ENCODE peak calls at places on chromosomes 7 and 10, in nine cellular contexts. S is A549; N is AG09309; O is vagina; J is left ventricle myocardium inferior; I is CD8-positive, alpha-beta T cell; V is endothelial cell; G is psoas muscle; E is CD4-positive, alpha-beta T cell. Z is an unnamed sample.
A peak's percentile ranks its signal among the peaks of the same experiment; 100 is the strongest.

GRCh38 chr10:43863859-43864591 is 215.3 kb upstream of the ZNF32 start:
- DNase-seq in N (peak; percentile 61), J (peak; percentile 59), O (peak; percentile 91), E (no peak), S (peak; percentile 50), V (no peak), I (no peak), G (peak; percentile 47), Z (peak; percentile 13)

GRCh38 chr10:68566955-68567354 is 6.8 kb downstream of the TET1 start:
- DNase-seq in G (no peak), J (no peak), V (no peak), E (no peak), I (no peak), S (no peak), N (no peak), O (no peak), Z (no peak)

GRCh38 chr7:25726180-25726579 is 425.8 kb upstream of the NFE2L3 start:
- DNase-seq in O (no peak), G (no peak), J (no peak), N (no peak), I (no peak), E (no peak), S (no peak), V (no peak), Z (no peak)

GRCh38 chr10:89215511-89215910 is 8.4 kb upstream of the CH25H start:
- DNase-seq in N (no peak), S (no peak), I (no peak), V (no peak), E (no peak), O (no peak), G (no peak), J (no peak), Z (no peak)

GRCh38 chr7:129882531-129882930 is 70.2 kb downstream of the UBE2H start:
- DNase-seq in I (no peak), S (no peak), G (no peak), O (no peak), V (no peak), E (no peak), N (no peak), J (no peak), Z (no peak)

GRCh38 chr10:75654171-75654772 is 222.8 kb downstream of the LRMDA start:
- DNase-seq in O (no peak), S (no peak), V (no peak), J (no peak), I (no peak), N (no peak), G (no peak), E (no peak), Z (no peak)

GRCh38 chr10:15621116-15621515 is 98.6 kb downstream of the ITGA8 start:
- DNase-seq in V (no peak), I (no peak), N (no peak), E (no peak), G (no peak), O (no peak), J (no peak), S (no peak), Z (no peak)

GRCh38 chr7:46233585-46234329 is 312.7 kb upstream of the IGFBP3 start:
- DNase-seq in S (no peak), I (no peak), J (no peak), O (no peak), E (no peak), G (no peak), N (no peak), V (no peak), Z (no peak)

GRCh38 chr7:18902892-18903291 is 214.5 kb downstream of the TWIST1 start:
- DNase-seq in G (no peak), V (no peak), I (no peak), O (no peak), J (no peak), N (no peak), S (no peak), E (no peak), Z (no peak)

GRCh38 chr7:73740212-73740611 is 1.6 kb upstream of the ABHD11 start:
- DNase-seq in G (no peak), V (no peak), J (no peak), O (no peak), N (no peak), S (no peak), E (no peak), I (no peak), Z (no peak)

GRCh38 chr7:102122026-102122425 is 164.6 kb upstream of the SH2B2 start:
- DNase-seq in G (no peak), V (no peak), O (no peak), J (no peak), E (no peak), N (no peak), S (peak; percentile 62), I (no peak), Z (no peak)

GRCh38 chr10:12638103-12638502 is 288.8 kb downstream of the CAMK1D start:
- DNase-seq in J (no peak), I (no peak), O (no peak), S (peak; percentile 51), G (no peak), N (no peak), E (no peak), V (no peak), Z (no peak)

GRCh38 chr10:24385776-24386175 is 176.8 kb downstream of the KIAA1217 start:
- DNase-seq in S (no peak), E (no peak), I (no peak), J (no peak), G (no peak), O (no peak), V (peak; percentile 13), N (peak; percentile 39), Z (no peak)

DNA sequence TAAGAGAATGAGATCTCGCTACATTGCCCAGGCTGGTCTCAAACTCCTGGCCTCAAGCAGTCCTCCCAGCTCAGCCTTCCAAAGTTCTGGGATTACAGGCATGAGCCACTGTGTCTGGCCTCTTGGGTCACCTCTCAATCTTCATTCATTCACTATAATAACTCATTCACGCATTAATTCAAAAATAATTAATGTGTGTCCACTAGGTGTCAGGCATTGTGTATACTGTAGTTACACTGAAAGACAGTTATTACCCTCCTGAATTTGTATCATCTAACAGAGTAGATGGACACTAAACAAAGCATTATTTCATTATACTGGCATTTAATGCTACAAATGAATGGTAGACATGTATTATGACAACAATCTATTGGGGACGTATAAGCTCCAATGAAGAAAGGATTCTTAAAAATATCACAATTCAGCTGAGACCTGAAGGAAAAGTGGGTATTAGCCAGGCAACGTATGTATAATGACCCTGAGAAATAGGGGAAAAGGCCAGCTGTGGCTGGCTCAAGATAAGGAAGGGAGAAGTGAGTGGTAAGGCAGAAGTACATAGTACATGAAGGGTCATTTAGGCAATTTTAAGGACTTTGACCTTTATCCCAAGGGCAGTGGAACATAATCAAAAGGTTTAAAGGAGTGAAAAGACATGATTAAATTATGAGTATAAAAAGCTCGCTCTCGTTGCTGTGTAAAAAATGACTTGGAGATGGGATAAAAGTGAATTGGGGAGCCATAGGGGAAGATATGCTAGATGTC is 150.7 kb downstream of the BTAF1 start:
- DNase-seq in N (no peak), E (no peak), S (no peak), V (no peak), G (no peak), J (no peak), I (no peak), O (no peak), Z (no peak)
- TF ChIP-seq CTCF in N (peak; percentile 18), E (no peak), S (peak; percentile 26), V (no peak), G (peak; percentile 13), J (peak; percentile 33), I (no peak), O (no peak), Z (no peak)

DNA sequence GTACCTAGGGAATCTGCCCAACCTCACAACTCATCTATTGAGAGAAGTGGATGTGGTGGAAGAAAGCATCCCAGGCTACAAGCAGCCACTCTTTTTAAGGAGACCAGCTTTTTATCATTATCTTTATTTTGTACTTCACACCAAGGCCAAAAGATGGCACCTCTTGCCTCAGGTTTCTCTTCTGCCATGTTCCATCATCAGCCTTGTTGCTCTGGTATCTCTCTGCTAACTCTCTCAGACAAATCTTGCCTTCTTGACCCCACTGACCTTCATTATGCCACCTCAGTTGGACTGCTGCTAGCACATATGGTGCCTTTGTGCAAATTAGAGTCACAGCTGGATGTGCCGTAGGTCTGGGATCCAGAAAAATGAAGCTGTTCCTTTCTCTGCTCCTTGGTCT is 47.2 kb upstream of the DYNC1I1 start:
- DNase-seq in E (no peak), S (peak; percentile 5), O (no peak), V (no peak), N (no peak), J (no peak), I (no peak), G (no peak), Z (no peak)
- TF ChIP-seq CTCF in E (no peak), S (no peak), O (no peak), V (no peak), N (peak; percentile 14), J (no peak), I (no peak), G (no peak), Z (no peak)

GRCh38 chr7:57305192-57305748 is 144.7 kb upstream of the ZNF716 start:
- DNase-seq in E (no peak), V (no peak), J (no peak), O (no peak), G (no peak), S (no peak), N (no peak), I (no peak), Z (no peak)
- TF ChIP-seq CTCF in E (no peak), V (peak; percentile 47), J (peak; percentile 71), O (no peak), G (peak; percentile 35), S (no peak), N (no peak), I (no peak), Z (no peak)

DNA sequence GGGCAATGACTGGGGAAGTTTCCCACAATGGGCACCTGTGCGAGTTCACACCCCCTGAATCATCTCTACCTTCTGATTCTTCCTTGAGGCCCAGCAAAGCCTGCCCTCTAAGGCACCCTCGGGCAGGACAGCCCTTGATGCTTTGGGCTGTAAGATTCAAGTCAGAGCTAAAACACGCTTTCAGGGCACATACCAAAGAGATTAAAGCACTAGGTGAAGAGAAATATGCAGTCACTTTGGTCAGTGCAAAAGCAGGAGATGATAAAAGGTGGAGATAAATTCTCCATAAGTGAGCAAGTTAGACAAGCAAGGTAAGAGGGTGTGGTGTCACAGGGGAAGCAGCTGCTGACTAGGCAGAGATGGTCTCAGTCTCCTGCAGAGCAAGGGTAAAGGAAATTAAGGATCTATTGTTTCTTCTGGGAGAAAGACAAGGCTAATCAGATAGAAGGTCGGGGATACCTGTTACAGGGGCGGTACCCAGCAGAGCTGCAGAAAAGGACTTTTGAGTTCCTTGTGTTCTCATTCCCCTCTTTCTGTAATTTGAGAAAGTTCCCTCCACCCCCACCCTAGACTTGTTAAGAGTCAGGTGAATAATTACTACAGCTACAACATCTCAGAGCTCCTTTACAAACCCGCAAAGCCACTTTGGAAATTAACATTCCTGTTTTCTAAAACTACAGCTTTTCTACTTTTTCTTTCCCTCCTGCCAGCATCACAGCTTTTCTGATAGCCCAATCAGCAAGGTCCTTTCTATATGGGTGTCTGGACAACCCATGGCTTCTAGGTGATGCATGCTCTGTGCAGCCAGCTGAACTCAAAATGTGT is 26.4 kb downstream of the PDLIM1 start:
- DNase-seq in I (no peak), S (no peak), O (peak; percentile 37), E (no peak), J (no peak), G (no peak), V (no peak), N (no peak), Z (peak; percentile 34)
- TF ChIP-seq CTCF in I (no peak), S (no peak), O (no peak), E (no peak), J (no peak), G (no peak), V (no peak), N (no peak), Z (no peak)

Z was measured in Calu3.